ENCODE peak calls at places on chromosomes 12 and 14, in five cellular contexts. A, L, W, G and T are unnamed samples.

GRCh38 chr14:102696332-102696731 is 80.9 kb upstream of the TRAF3 start:
- DNase-seq in L (no peak), A (no peak), G (no peak), W (no peak), T (no peak)

GRCh38 chr14:96470331-96470730 is 31.9 kb upstream of the PAPOLA start:
- DNase-seq in L (peak), G (no peak), A (no peak), W (no peak), T (no peak)

GRCh38 chr14:100522616-100523021 is 64.6 kb downstream of the BEGAIN start:
- DNase-seq in G (no peak), W (no peak), A (no peak), L (no peak), T (no peak)

GRCh38 chr12:106138646-106139421 is at the start of gene NUAK1:
- DNase-seq in L (peak), W (no peak), G (peak), A (peak), T (no peak)

GRCh38 chr14:54881761-54882401 is 20.7 kb downstream of the GCH1 start:
- DNase-seq in W (no peak), L (no peak), G (peak), A (no peak), T (peak)

GRCh38 chr12:30945443-30946164 is 19.1 kb downstream of the TSPAN11 start:
- DNase-seq in L (no peak), W (no peak), A (no peak), G (no peak), T (no peak)

GRCh38 chr12:116922194-116922897 is 11.6 kb downstream of the FBXW8 start:
- DNase-seq in G (no peak), L (no peak), A (no peak), W (no peak), T (no peak)

GRCh38 chr14:52961060-52961639 is 10.3 kb upstream of the FERMT2 start:
- DNase-seq in G (peak), L (peak), A (peak), W (peak), T (peak)

GRCh38 chr12:28415755-28416154 is 225.5 kb downstream of the CCDC91 start:
- DNase-seq in W (peak), G (no peak), L (peak), A (no peak), T (no peak)

GRCh38 chr12:130672122-130672825 is 43.8 kb downstream of the RIMBP2 start:
- DNase-seq in W (no peak), G (no peak), A (no peak), L (no peak), T (no peak)

GRCh38 chr12:39365364-39366001 is 77.4 kb downstream of the KIF21A start:
- DNase-seq in W (no peak), G (no peak), A (no peak), L (no peak), T (no peak)

GRCh38 chr12:58296818-58297217 is 355.5 kb downstream of the ATP23 start:
- DNase-seq in A (no peak), G (no peak), L (no peak), W (no peak), T (no peak)

GRCh38 chr12:109946505-109946904 is 46.4 kb downstream of the TCHP start:
- DNase-seq in W (peak), L (no peak), A (no peak), G (no peak), T (no peak)

GRCh38 chr12:63826002-63826585 is 18.4 kb upstream of the SRGAP1 start:
- DNase-seq in G (no peak), L (peak), A (no peak), W (peak), T (peak)